ENCODE peak calls at places on chromosomes 6 and 20, in eight cellular contexts. T is NCI-H748 treated with DMSO at 0.1 percent for 48 hours, E is HFF-Myc, X is foreskin fibroblast, J is NCI-H524, H is COR-L47, P is WERI-Rb-1, D is MCF 10A. S is an unnamed sample.

GRCh38 chr20:37295001-37295400 is 5.5 kb downstream of the MANBAL start:
- DNase-seq in X (peak), H (no peak), P (no peak), T (no peak), J (no peak), D (peak), E (peak), S (no peak)

GRCh38 chr6:84103029-84103428 is 69.5 kb downstream of the MRAP2 start:
- DNase-seq in X (peak), P (no peak), J (no peak), H (no peak), D (no peak), E (peak), T (no peak), S (peak)

GRCh38 chr6:27863962-27864905 is 48.0 kb downstream of the OR2B2 start:
- DNase-seq in D (no peak), E (no peak), P (no peak), H (no peak), X (no peak), J (no peak), T (no peak), S (no peak)

GRCh38 chr6:56339524-56339923 is 92.1 kb upstream of the COL21A1 start:
- DNase-seq in H (no peak), P (no peak), J (no peak), D (no peak), E (no peak), X (no peak), T (no peak), S (no peak)

GRCh38 chr6:25623065-25623464 is 28.9 kb upstream of the SCGN start:
- DNase-seq in P (no peak), D (no peak), H (no peak), T (peak), J (no peak), X (no peak), E (no peak), S (no peak)

GRCh38 chr20:51272392-51272791 is 249.5 kb upstream of the KCNG1 start:
- DNase-seq in D (peak), E (peak), J (peak), T (no peak), P (no peak), H (peak), X (peak), S (no peak)

GRCh38 chr6:159756508-159756907 is 5.3 kb upstream of the ACAT2 start:
- DNase-seq in E (no peak), H (no peak), D (no peak), X (no peak), J (no peak), T (no peak), P (no peak), S (no peak)

GRCh38 chr6:36129889-36130671 is at the start of gene MAPK13:
- DNase-seq in P (peak), H (peak), E (no peak), T (peak), X (peak), D (peak), J (no peak), S (no peak)

GRCh38 chr6:146709036-146709622 is 110.4 kb downstream of the ADGB start:
- DNase-seq in E (no peak), H (no peak), D (no peak), T (no peak), P (no peak), X (no peak), J (peak), S (no peak)

GRCh38 chr20:59911041-59911440 is 22.4 kb downstream of the SYCP2 start:
- DNase-seq in T (no peak), P (no peak), J (no peak), E (no peak), H (no peak), X (no peak), D (no peak), S (no peak)

GRCh38 chr6:137552809-137553208 is 58.6 kb upstream of the OLIG3 start:
- DNase-seq in P (no peak), J (no peak), T (no peak), X (no peak), D (no peak), H (no peak), E (no peak), S (no peak)

GRCh38 chr6:168376120-168376519 is 56.5 kb upstream of the DACT2 start:
- DNase-seq in T (peak), E (no peak), X (no peak), H (no peak), J (peak), D (no peak), P (no peak), S (no peak)

S was measured in DMS 273 treated with DMSO at 0.1 percent for 48 hours.